ENCODE peak calls at places on chromosomes 12 and 14, in ten cellular contexts. One of them, this sample, is unnamed.

GRCh38 chr14:25411933-25412757 is 362.2 kb upstream of the STXBP6 start:
- DNase-seq in fibroblast of pulmonary artery: peak; percentile 16
- DNase-seq in cardiac fibroblast: peak; percentile 13
- DNase-seq in dorsolateral prefrontal cortex: no peak
- DNase-seq in AG09309: no peak
- DNase-seq in astrocyte of the cerebellum: no peak
- DNase-seq in left lung: no peak
- DNase-seq in OCI-LY7: peak; percentile 18
- DNase-seq in heart left ventricle: no peak
- DNase-seq in fibroblast of lung: peak; percentile 11
- DNase-seq in this sample: no peak

GRCh38 chr12:93318720-93319522 is 58.8 kb upstream of the NUDT4 start:
- DNase-seq in fibroblast of pulmonary artery: no peak
- DNase-seq in cardiac fibroblast: no peak
- DNase-seq in dorsolateral prefrontal cortex: no peak
- DNase-seq in AG09309: no peak
- DNase-seq in astrocyte of the cerebellum: no peak
- DNase-seq in left lung: no peak
- DNase-seq in OCI-LY7: no peak
- DNase-seq in heart left ventricle: no peak
- DNase-seq in fibroblast of lung: peak; percentile 79
- DNase-seq in this sample: no peak

GRCh38 chr12:114167431-114167830 is 201.3 kb upstream of the RBM19 start:
- DNase-seq in fibroblast of pulmonary artery: peak; percentile 46
- DNase-seq in cardiac fibroblast: peak; percentile 27
- DNase-seq in dorsolateral prefrontal cortex: no peak
- DNase-seq in AG09309: peak; percentile 79
- DNase-seq in astrocyte of the cerebellum: no peak
- DNase-seq in left lung: no peak
- DNase-seq in OCI-LY7: no peak
- DNase-seq in heart left ventricle: no peak
- DNase-seq in fibroblast of lung: peak; percentile 11
- DNase-seq in this sample: peak; percentile 52

GRCh38 chr14:91405241-91405721 is 12.3 kb downstream of the CCDC88C start:
- DNase-seq in fibroblast of pulmonary artery: no peak
- DNase-seq in cardiac fibroblast: no peak
- DNase-seq in dorsolateral prefrontal cortex: no peak
- DNase-seq in AG09309: no peak
- DNase-seq in astrocyte of the cerebellum: no peak
- DNase-seq in left lung: no peak
- DNase-seq in OCI-LY7: no peak
- DNase-seq in heart left ventricle: no peak
- DNase-seq in fibroblast of lung: no peak
- DNase-seq in this sample: no peak

GRCh38 chr12:50103767-50104321 is at the start of gene GPD1:
- DNase-seq in fibroblast of pulmonary artery: peak; percentile 38
- DNase-seq in cardiac fibroblast: peak; percentile 55
- DNase-seq in dorsolateral prefrontal cortex: peak; percentile 42
- DNase-seq in AG09309: no peak
- DNase-seq in astrocyte of the cerebellum: no peak
- DNase-seq in left lung: peak; percentile 90
- DNase-seq in OCI-LY7: no peak
- DNase-seq in heart left ventricle: peak; percentile 77
- DNase-seq in fibroblast of lung: peak; percentile 18
- DNase-seq in this sample: no peak

GRCh38 chr12:79274571-79275064 is 410.0 kb downstream of the SYT1 start:
- DNase-seq in fibroblast of pulmonary artery: no peak
- DNase-seq in cardiac fibroblast: no peak
- DNase-seq in dorsolateral prefrontal cortex: no peak
- DNase-seq in AG09309: no peak
- DNase-seq in astrocyte of the cerebellum: no peak
- DNase-seq in left lung: peak; percentile 37
- DNase-seq in OCI-LY7: no peak
- DNase-seq in heart left ventricle: no peak
- DNase-seq in fibroblast of lung: no peak
- DNase-seq in this sample: no peak

GRCh38 chr14:66105819-66106218 is 380.4 kb upstream of the CCDC196 start:
- DNase-seq in fibroblast of pulmonary artery: peak; percentile 76
- DNase-seq in cardiac fibroblast: peak; percentile 59
- DNase-seq in dorsolateral prefrontal cortex: no peak
- DNase-seq in AG09309: peak; percentile 13
- DNase-seq in astrocyte of the cerebellum: no peak
- DNase-seq in left lung: no peak
- DNase-seq in OCI-LY7: no peak
- DNase-seq in heart left ventricle: no peak
- DNase-seq in fibroblast of lung: no peak
- DNase-seq in this sample: no peak

GRCh38 chr12:4037747-4038312 is 164.6 kb upstream of the PARP11 start:
- DNase-seq in fibroblast of pulmonary artery: peak; percentile 55
- DNase-seq in cardiac fibroblast: peak; percentile 56
- DNase-seq in dorsolateral prefrontal cortex: no peak
- DNase-seq in AG09309: no peak
- DNase-seq in astrocyte of the cerebellum: peak; percentile 19
- DNase-seq in left lung: no peak
- DNase-seq in OCI-LY7: no peak
- DNase-seq in heart left ventricle: no peak
- DNase-seq in fibroblast of lung: peak; percentile 68
- DNase-seq in this sample: no peak

GRCh38 chr14:29233188-29233587 is 466.6 kb downstream of the FOXG1 start:
- DNase-seq in fibroblast of pulmonary artery: no peak
- DNase-seq in cardiac fibroblast: no peak
- DNase-seq in dorsolateral prefrontal cortex: no peak
- DNase-seq in AG09309: no peak
- DNase-seq in astrocyte of the cerebellum: no peak
- DNase-seq in left lung: no peak
- DNase-seq in OCI-LY7: no peak
- DNase-seq in heart left ventricle: no peak
- DNase-seq in fibroblast of lung: no peak
- DNase-seq in this sample: no peak

GRCh38 chr14:61542848-61543790 is 152.2 kb upstream of the HIF1A start:
- DNase-seq in fibroblast of pulmonary artery: peak; percentile 66
- DNase-seq in cardiac fibroblast: peak; percentile 81
- DNase-seq in dorsolateral prefrontal cortex: no peak
- DNase-seq in AG09309: no peak
- DNase-seq in astrocyte of the cerebellum: no peak
- DNase-seq in left lung: no peak
- DNase-seq in OCI-LY7: no peak
- DNase-seq in heart left ventricle: no peak
- DNase-seq in fibroblast of lung: peak; percentile 67
- DNase-seq in this sample: no peak

GRCh38 chr12:108237272-108237671 is 101.8 kb downstream of the CMKLR1 start:
- DNase-seq in fibroblast of pulmonary artery: no peak
- DNase-seq in cardiac fibroblast: no peak
- DNase-seq in dorsolateral prefrontal cortex: no peak
- DNase-seq in AG09309: no peak
- DNase-seq in astrocyte of the cerebellum: no peak
- DNase-seq in left lung: no peak
- DNase-seq in OCI-LY7: no peak
- DNase-seq in heart left ventricle: no peak
- DNase-seq in fibroblast of lung: no peak
- DNase-seq in this sample: no peak

GRCh38 chr12:118103601-118104382 is at the start of gene VSIG10:
- DNase-seq in fibroblast of pulmonary artery: peak; percentile 62
- DNase-seq in cardiac fibroblast: peak; percentile 68
- DNase-seq in dorsolateral prefrontal cortex: peak; percentile 21
- DNase-seq in AG09309: peak; percentile 8
- DNase-seq in astrocyte of the cerebellum: no peak
- DNase-seq in left lung: peak; percentile 94
- DNase-seq in OCI-LY7: peak; percentile 4
- DNase-seq in heart left ventricle: peak; percentile 75
- DNase-seq in fibroblast of lung: peak; percentile 57
- DNase-seq in this sample: peak; percentile 16

GRCh38 chr12:98828802-98829600 is 183.9 kb downstream of the APAF1 start:
- DNase-seq in fibroblast of pulmonary artery: no peak
- DNase-seq in cardiac fibroblast: no peak
- DNase-seq in dorsolateral prefrontal cortex: no peak
- DNase-seq in AG09309: no peak
- DNase-seq in astrocyte of the cerebellum: no peak
- DNase-seq in left lung: no peak
- DNase-seq in OCI-LY7: no peak
- DNase-seq in heart left ventricle: no peak
- DNase-seq in fibroblast of lung: no peak
- DNase-seq in this sample: no peak

GRCh38 chr12:73413051-73413450 is 1124.6 kb upstream of the ATXN7L3B start:
- DNase-seq in fibroblast of pulmonary artery: no peak
- DNase-seq in cardiac fibroblast: no peak
- DNase-seq in dorsolateral prefrontal cortex: no peak
- DNase-seq in AG09309: no peak
- DNase-seq in astrocyte of the cerebellum: no peak
- DNase-seq in left lung: no peak
- DNase-seq in OCI-LY7: no peak
- DNase-seq in heart left ventricle: no peak
- DNase-seq in fibroblast of lung: no peak
- DNase-seq in this sample: no peak

GRCh38 chr12:79415296-79415695 is 275.5 kb downstream of the PAWR start:
- DNase-seq in fibroblast of pulmonary artery: no peak
- DNase-seq in cardiac fibroblast: no peak
- DNase-seq in dorsolateral prefrontal cortex: no peak
- DNase-seq in AG09309: no peak
- DNase-seq in astrocyte of the cerebellum: no peak
- DNase-seq in left lung: no peak
- DNase-seq in OCI-LY7: no peak
- DNase-seq in heart left ventricle: no peak
- DNase-seq in fibroblast of lung: no peak
- DNase-seq in this sample: no peak

GRCh38 chr12:52380271-52380694 is 5.2 kb downstream of the KRT84 start:
- DNase-seq in fibroblast of pulmonary artery: peak; percentile 50
- DNase-seq in cardiac fibroblast: peak; percentile 50
- DNase-seq in dorsolateral prefrontal cortex: peak; percentile 48
- DNase-seq in AG09309: no peak
- DNase-seq in astrocyte of the cerebellum: no peak
- DNase-seq in left lung: no peak
- DNase-seq in OCI-LY7: no peak
- DNase-seq in heart left ventricle: no peak
- DNase-seq in fibroblast of lung: peak; percentile 8
- DNase-seq in this sample: no peak

GRCh38 chr12:97404549-97404948 is 58.1 kb upstream of the RMST start:
- DNase-seq in fibroblast of pulmonary artery: peak; percentile 22
- DNase-seq in cardiac fibroblast: peak; percentile 31
- DNase-seq in dorsolateral prefrontal cortex: no peak
- DNase-seq in AG09309: no peak
- DNase-seq in astrocyte of the cerebellum: peak; percentile 35
- DNase-seq in left lung: no peak
- DNase-seq in OCI-LY7: peak; percentile 51
- DNase-seq in heart left ventricle: no peak
- DNase-seq in fibroblast of lung: peak; percentile 11
- DNase-seq in this sample: no peak

GRCh38 chr12:56084958-56085543 is 5.1 kb downstream of the ERBB3 start:
- DNase-seq in fibroblast of pulmonary artery: no peak
- DNase-seq in cardiac fibroblast: peak; percentile 9
- DNase-seq in dorsolateral prefrontal cortex: no peak
- DNase-seq in AG09309: no peak
- DNase-seq in astrocyte of the cerebellum: no peak
- DNase-seq in left lung: no peak
- DNase-seq in OCI-LY7: peak; percentile 49
- DNase-seq in heart left ventricle: no peak
- DNase-seq in fibroblast of lung: no peak
- DNase-seq in this sample: no peak

GRCh38 chr12:113062502-113063395 is 6.2 kb downstream of the DTX1 start:
- DNase-seq in fibroblast of pulmonary artery: no peak
- DNase-seq in cardiac fibroblast: no peak
- DNase-seq in dorsolateral prefrontal cortex: no peak
- DNase-seq in AG09309: no peak
- DNase-seq in astrocyte of the cerebellum: no peak
- DNase-seq in left lung: no peak
- DNase-seq in OCI-LY7: peak; percentile 88
- DNase-seq in heart left ventricle: no peak
- DNase-seq in fibroblast of lung: no peak
- DNase-seq in this sample: no peak
- H3K4me3 ChIP-seq in fibroblast of pulmonary artery: no peak overlapping the region
- H3K4me3 ChIP-seq in cardiac fibroblast: no peak overlapping the region
- H3K4me3 ChIP-seq in dorsolateral prefrontal cortex: no peak overlapping the region
- H3K4me3 ChIP-seq in AG09309: no peak overlapping the region
- H3K4me3 ChIP-seq in astrocyte of the cerebellum: no peak overlapping the region
- H3K4me3 ChIP-seq in left lung: no peak overlapping the region
- H3K4me3 ChIP-seq in OCI-LY7: peak overlapping the region; percentile 90
- H3K4me3 ChIP-seq in heart left ventricle: no peak overlapping the region
- H3K4me3 ChIP-seq in fibroblast of lung: no peak overlapping the region
- H3K4me3 ChIP-seq in this sample: no peak overlapping the region

GRCh38 chr14:46490150-46490769 is 161.3 kb downstream of the RPL10L start:
- DNase-seq in fibroblast of pulmonary artery: no peak
- DNase-seq in cardiac fibroblast: no peak
- DNase-seq in dorsolateral prefrontal cortex: no peak
- DNase-seq in AG09309: no peak
- DNase-seq in astrocyte of the cerebellum: no peak
- DNase-seq in left lung: no peak
- DNase-seq in OCI-LY7: peak; percentile 8
- DNase-seq in heart left ventricle: no peak
- DNase-seq in fibroblast of lung: no peak
- DNase-seq in this sample: no peak
- TF ChIP-seq CTCF in fibroblast of pulmonary artery: no peak
- TF ChIP-seq CTCF in cardiac fibroblast: no peak
- TF ChIP-seq CTCF in dorsolateral prefrontal cortex: no peak
- TF ChIP-seq CTCF in AG09309: no peak
- TF ChIP-seq CTCF in astrocyte of the cerebellum: no peak
- TF ChIP-seq CTCF in left lung: no peak
- TF ChIP-seq CTCF in OCI-LY7: peak; percentile 69
- TF ChIP-seq CTCF in heart left ventricle: no peak
- TF ChIP-seq CTCF in fibroblast of lung: no peak
- TF ChIP-seq CTCF in this sample: no peak

GRCh38 chr14:102095871-102096568 is 9.2 kb upstream of the HSP90AA1 start:
- DNase-seq in fibroblast of pulmonary artery: no peak
- DNase-seq in cardiac fibroblast: peak; percentile 8
- DNase-seq in dorsolateral prefrontal cortex: no peak
- DNase-seq in AG09309: no peak
- DNase-seq in astrocyte of the cerebellum: no peak
- DNase-seq in left lung: no peak
- DNase-seq in OCI-LY7: no peak
- DNase-seq in heart left ventricle: no peak
- DNase-seq in fibroblast of lung: no peak
- DNase-seq in this sample: no peak
- H3K4me3 ChIP-seq in fibroblast of pulmonary artery: no peak overlapping the region
- H3K4me3 ChIP-seq in cardiac fibroblast: no peak overlapping the region
- H3K4me3 ChIP-seq in dorsolateral prefrontal cortex: peak overlapping the region; percentile 29
- H3K4me3 ChIP-seq in AG09309: no peak overlapping the region
- H3K4me3 ChIP-seq in astrocyte of the cerebellum: peak overlapping the region; percentile 15
- H3K4me3 ChIP-seq in left lung: no peak overlapping the region
- H3K4me3 ChIP-seq in OCI-LY7: no peak overlapping the region
- H3K4me3 ChIP-seq in heart left ventricle: no peak overlapping the region
- H3K4me3 ChIP-seq in fibroblast of lung: no peak overlapping the region
- H3K4me3 ChIP-seq in this sample: no peak overlapping the region

DNA sequence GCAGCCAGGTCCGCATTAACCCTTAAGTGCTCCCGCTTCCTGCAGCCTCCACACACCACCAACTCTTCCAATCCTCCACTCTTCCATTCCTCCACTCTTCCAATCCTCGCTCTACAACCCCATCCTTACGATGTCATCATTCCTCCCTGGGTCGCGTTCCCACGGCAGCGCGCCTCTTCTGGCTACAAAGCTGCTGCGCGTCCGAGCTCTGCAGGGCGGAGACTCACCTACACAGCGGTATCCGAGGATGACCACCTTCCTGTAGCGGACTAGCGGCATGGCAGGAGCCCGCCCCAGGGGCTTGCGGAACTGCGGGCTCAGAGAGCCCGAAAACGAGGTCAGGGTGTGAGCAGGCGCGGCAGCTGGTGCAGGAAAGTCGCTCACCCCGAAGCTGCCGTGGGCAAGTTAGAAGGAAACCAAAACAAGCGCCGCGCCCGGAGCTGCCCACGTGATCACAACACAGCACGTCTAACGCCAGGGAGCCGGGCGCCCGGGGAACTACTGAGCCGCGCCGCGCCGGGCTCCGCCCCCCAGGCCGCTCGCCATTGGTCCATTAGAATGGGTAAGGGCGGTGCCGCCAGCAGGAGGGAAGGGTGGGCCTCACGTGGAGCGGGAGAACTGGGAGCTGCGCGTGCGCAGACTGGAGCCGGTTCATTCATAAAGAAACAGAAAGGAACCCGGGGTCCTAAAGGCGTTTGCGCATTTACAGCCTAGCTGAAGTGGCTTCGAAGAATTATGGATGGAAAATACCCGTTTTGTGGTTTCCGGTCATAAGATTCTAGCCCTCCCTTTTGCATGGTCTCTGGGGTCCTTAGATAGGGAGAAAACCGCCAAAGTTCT is at the start of gene RHEBL1:
- DNase-seq in fibroblast of pulmonary artery: peak; percentile 96
- DNase-seq in cardiac fibroblast: peak; percentile 98
- DNase-seq in dorsolateral prefrontal cortex: peak; percentile 99
- DNase-seq in AG09309: peak; percentile 71
- DNase-seq in astrocyte of the cerebellum: peak; percentile 77
- DNase-seq in left lung: peak; percentile 100
- DNase-seq in OCI-LY7: peak; percentile 98
- DNase-seq in heart left ventricle: peak; percentile 99
- DNase-seq in fibroblast of lung: peak; percentile 95
- DNase-seq in this sample: peak; percentile 71
- TF ChIP-seq CTCF in fibroblast of pulmonary artery: peak; percentile 16
- TF ChIP-seq CTCF in cardiac fibroblast: peak; percentile 16
- TF ChIP-seq CTCF in dorsolateral prefrontal cortex: peak; percentile 40
- TF ChIP-seq CTCF in AG09309: peak; percentile 11
- TF ChIP-seq CTCF in astrocyte of the cerebellum: no peak
- TF ChIP-seq CTCF in left lung: no peak
- TF ChIP-seq CTCF in OCI-LY7: peak; percentile 64
- TF ChIP-seq CTCF in heart left ventricle: no peak
- TF ChIP-seq CTCF in fibroblast of lung: no peak
- TF ChIP-seq CTCF in this sample: peak; percentile 21

This sample was measured in BJ.